ENCODE peak calls at places on chromosome 13, in seven cellular contexts. O is brain microvascular endothelial cell; L is Panc1; K is prostate gland; Q is endodermal cell; S is CD4-positive, alpha-beta memory T cell; M is uterus. A is an unnamed sample.

GRCh38 chr13:44668707-44669106 is 92.6 kb upstream of the TSC22D1 start:
- DNase-seq in O (no peak), M (no peak), K (no peak), Q (no peak), L (no peak), S (no peak), A (no peak)

GRCh38 chr13:77353980-77354379 is 27.1 kb upstream of the MYCBP2 start:
- DNase-seq in L (no peak), M (no peak), S (no peak), Q (no peak), O (no peak), K (no peak), A (no peak)

GRCh38 chr13:29284726-29285125 is 310.8 kb downstream of the SLC7A1 start:
- DNase-seq in L (no peak), O (no peak), M (no peak), Q (no peak), S (no peak), K (no peak), A (no peak)

GRCh38 chr13:78593652-78594494 is 9.5 kb downstream of the POU4F1 start:
- DNase-seq in S (no peak), O (no peak), K (no peak), Q (peak; percentile 73), L (no peak), M (no peak), A (no peak)

GRCh38 chr13:113499936-113500335 is 9.4 kb upstream of the DCUN1D2 start:
- DNase-seq in O (peak; percentile 60), K (no peak), L (no peak), M (no peak), S (no peak), Q (no peak), A (no peak)

GRCh38 chr13:75726313-75726712 is 90.2 kb downstream of the LMO7 start:
- DNase-seq in K (no peak), Q (no peak), S (no peak), O (no peak), M (no peak), L (no peak), A (no peak)

GRCh38 chr13:45162194-45162593 is 38.7 kb downstream of the KCTD4 start:
- DNase-seq in O (no peak), L (no peak), M (no peak), Q (no peak), K (no peak), S (no peak), A (no peak)

GRCh38 chr13:24292476-24292875 is 16.9 kb upstream of the C1QTNF9 start:
- DNase-seq in L (no peak), O (peak; percentile 39), M (no peak), K (no peak), S (no peak), Q (no peak), A (no peak)

GRCh38 chr13:67643656-67644055 is 413.5 kb upstream of the PCDH9 start:
- DNase-seq in O (no peak), M (no peak), K (no peak), Q (peak; percentile 72), L (no peak), S (no peak), A (no peak)

GRCh38 chr13:27388236-27388635 is 36.2 kb upstream of the GTF3A start:
- DNase-seq in M (no peak), L (no peak), Q (no peak), O (no peak), K (no peak), S (no peak), A (no peak)

GRCh38 chr13:75480691-75481175 is 1.2 kb downstream of the TBC1D4 start:
- DNase-seq in S (peak; percentile 9), Q (peak; percentile 80), L (no peak), K (peak; percentile 88), M (peak; percentile 44), O (no peak), A (no peak)

DNA sequence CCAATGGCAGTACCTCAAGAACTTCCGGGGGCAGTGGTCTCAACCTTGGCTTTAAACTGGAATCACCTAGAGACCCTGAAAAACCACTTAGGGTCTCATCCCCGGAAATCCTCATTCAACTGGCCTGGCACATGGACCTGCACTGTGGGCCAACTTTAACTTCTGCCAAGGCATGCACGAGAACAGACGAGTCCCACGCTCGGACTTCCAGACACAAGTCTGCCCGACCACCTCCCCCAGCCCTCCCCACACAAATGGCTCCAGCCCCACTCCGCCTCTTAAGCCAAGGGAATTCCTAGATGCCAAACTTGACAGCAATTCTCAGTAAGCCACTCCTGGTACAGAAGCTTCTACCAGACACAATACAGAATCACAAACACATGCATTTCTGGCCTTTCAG is 114.0 kb downstream of the STK24 start:
- DNase-seq in S (no peak), K (no peak), L (no peak), Q (no peak), M (no peak), O (no peak), A (no peak)
- H3K36me3 ChIP-seq in S (peaks cover 64% of the 10 kb centered on the region), K (no peaks in the 10 kb centered on the region), L (no peaks in the 10 kb centered on the region), Q (peaks cover 85% of the 10 kb centered on the region), M (no peaks in the 10 kb centered on the region), O (peaks cover 62% of the 10 kb centered on the region), A (peaks cover 85% of the 10 kb centered on the region)

GRCh38 chr13:112105884-112106283 is 38.9 kb downstream of the SOX1 start:
- DNase-seq in L (no peak), K (no peak), O (no peak), S (no peak), Q (peak; percentile 80), M (no peak), A (no peak)

GRCh38 chr13:112103971-112104872 is 37.3 kb downstream of the SOX1 start:
- DNase-seq in Q (peak; percentile 92), L (no peak), O (no peak), M (no peak), S (no peak), K (no peak), A (no peak)

GRCh38 chr13:112105244-112105681 is 38.3 kb downstream of the SOX1 start:
- DNase-seq in L (no peak), K (no peak), M (no peak), O (no peak), Q (peak; percentile 67), S (no peak), A (no peak)

GRCh38 chr13:112103260-112103843 is 36.4 kb downstream of the SOX1 start:
- DNase-seq in O (no peak), M (no peak), S (no peak), L (no peak), K (no peak), Q (peak; percentile 56), A (no peak)

DNA sequence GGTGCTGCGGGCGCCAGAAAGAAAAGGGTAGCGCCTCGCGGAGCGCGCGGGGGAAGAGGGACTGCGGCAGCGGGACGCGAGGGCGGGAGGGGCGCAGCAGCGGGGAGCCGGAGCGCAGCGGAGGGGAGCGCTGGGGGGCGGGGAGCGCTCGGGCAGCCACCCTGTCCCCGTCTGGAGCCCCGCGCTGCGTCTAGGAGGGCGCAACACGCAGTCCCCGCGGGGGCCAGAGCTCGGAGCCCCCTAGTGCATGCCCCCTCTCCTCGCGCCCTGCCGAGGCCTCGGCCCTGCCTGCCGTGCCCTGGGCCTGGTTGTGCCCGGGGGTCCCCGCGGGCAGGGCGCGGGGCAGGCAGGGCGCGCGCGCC is 37.9 kb downstream of the SOX1 start:
- DNase-seq in L (no peak), K (no peak), S (no peak), M (no peak), Q (no peak), O (no peak), A (no peak)
- H3K4me3 ChIP-seq in L (no peak overlapping the region), K (no peak overlapping the region), S (no peak overlapping the region), M (no peak overlapping the region), Q (peak overlapping the region; percentile 59), O (no peak overlapping the region), A (no peak overlapping the region)

GRCh38 chr13:95797016-95797415 is 120.1 kb downstream of the DNAJC3 start:
- DNase-seq in Q (no peak), M (no peak), K (no peak), O (no peak), L (no peak), S (no peak), A (no peak)

GRCh38 chr13:95787356-95788099 is 110.6 kb downstream of the DNAJC3 start:
- DNase-seq in O (no peak), M (no peak), K (no peak), S (no peak), Q (no peak), L (no peak), A (no peak)

GRCh38 chr13:95788100-95788463 is 111.1 kb downstream of the DNAJC3 start:
- DNase-seq in Q (no peak), S (no peak), L (no peak), K (no peak), M (no peak), O (no peak), A (no peak)

GRCh38 chr13:95793018-95793555 is 116.1 kb downstream of the DNAJC3 start:
- DNase-seq in S (no peak), L (no peak), O (no peak), M (no peak), Q (no peak), K (no peak), A (no peak)

GRCh38 chr13:95791084-95791722 is 114.3 kb downstream of the DNAJC3 start:
- DNase-seq in S (no peak), Q (no peak), K (no peak), L (no peak), M (no peak), O (no peak), A (no peak)
- H3K36me3 ChIP-seq in S (peaks cover 32% of the 10 kb centered on the region), Q (peaks cover 74% of the 10 kb centered on the region), K (no peaks in the 10 kb centered on the region), L (no peaks in the 10 kb centered on the region), M (no peaks in the 10 kb centered on the region), O (peaks cover 12% of the 10 kb centered on the region), A (peaks cover 44% of the 10 kb centered on the region)

DNA sequence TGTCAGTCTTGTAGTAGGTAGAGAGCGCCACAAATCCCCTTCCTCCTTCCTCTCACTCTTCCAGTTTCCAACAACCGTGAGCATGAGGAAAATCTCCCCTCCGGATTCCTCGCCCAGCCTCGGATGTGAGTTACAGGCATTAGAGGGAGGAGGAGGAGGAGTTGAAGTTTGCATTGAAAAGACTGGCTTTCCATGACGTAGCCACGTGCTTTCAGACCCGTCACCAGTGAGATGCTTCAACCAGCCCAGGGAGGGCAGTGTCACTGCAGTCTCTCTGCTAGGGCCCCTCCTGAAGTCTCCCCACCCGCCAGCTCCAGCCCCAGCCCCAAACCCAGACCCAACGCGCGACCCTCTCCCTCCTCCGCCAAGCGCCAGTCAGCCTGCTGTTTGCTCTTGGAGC is 444 bp upstream of the FGF14 start:
- DNase-seq in M (peak; percentile 33), K (no peak), Q (peak; percentile 87), O (no peak), S (peak; percentile 15), L (no peak), A (no peak)
- H3K4me3 ChIP-seq in M (peak overlapping the region; percentile 41), K (no peak overlapping the region), Q (peak overlapping the region; percentile 81), O (peak overlapping the region; percentile 56), S (no peak overlapping the region), L (peak overlapping the region; percentile 44), A (no peak overlapping the region)

DNA sequence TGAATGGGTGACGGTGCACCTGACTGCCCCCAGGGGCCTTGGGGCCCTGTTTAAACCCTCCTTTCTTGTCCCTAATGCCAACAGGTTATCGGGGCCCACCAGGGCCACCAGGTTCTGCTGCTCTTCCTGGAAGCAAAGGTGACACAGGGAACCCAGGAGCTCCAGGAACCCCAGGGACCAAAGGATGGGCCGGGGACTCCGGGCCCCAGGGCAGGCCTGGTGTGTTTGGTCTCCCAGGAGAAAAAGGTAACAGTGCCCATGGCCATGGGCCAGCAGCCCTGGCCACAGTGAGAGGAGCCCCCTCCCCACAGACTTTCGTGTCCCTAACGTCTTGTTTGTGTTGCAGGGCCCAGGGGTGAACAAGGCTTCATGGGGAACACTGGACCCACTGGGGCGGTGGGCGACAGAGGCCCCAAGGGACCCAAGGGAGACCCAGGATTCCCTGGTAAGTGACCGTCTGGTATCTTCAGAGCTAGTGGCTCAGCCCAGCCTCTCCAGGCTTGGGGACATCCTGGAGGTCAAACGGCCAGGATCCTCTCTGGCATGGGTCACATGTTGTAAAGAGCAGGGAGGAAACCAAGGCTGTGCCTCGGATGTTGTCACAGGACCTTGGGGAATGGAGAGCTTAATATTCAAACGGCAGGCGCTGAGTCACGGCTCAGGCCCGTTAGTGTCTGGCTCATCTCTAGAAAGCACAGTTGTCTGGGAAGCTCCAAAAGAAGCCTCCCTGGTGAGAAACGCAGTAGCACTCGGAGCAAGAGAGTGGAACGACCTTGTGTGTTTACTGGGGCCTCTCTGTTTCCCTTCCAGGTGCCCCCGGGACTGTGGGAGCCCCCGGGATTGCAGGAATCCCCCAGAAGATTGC is 58.3 kb downstream of the RAB20 start:
- DNase-seq in Q (no peak), S (no peak), K (no peak), L (no peak), O (peak; percentile 90), M (no peak), A (no peak)
- H3K36me3 ChIP-seq in Q (peaks cover 93% of the 10 kb centered on the region), S (no peaks in the 10 kb centered on the region), K (no peaks in the 10 kb centered on the region), L (no peaks in the 10 kb centered on the region), O (peaks cover 94% of the 10 kb centered on the region), M (no peaks in the 10 kb centered on the region), A (no peaks in the 10 kb centered on the region)

A was measured in effector memory CD4-positive, alpha-beta T cell.